ENCODE peak calls at places on chromosomes 13 and 19, in five cellular contexts. V, T, O, W and N are unnamed samples.

GRCh38 chr19:40737102-40737644 is 13.1 kb downstream of the ACTMAP start:
- DNase-seq in V (no peak), T (no peak), O (no peak), W (no peak), N (no peak)

GRCh38 chr13:43077906-43078305 is 54.5 kb downstream of the DNAJC15 start:
- DNase-seq in V (no peak), T (no peak), O (no peak), W (no peak), N (no peak)

GRCh38 chr19:3743486-3743885 is 18.0 kb downstream of the APBA3 start:
- DNase-seq in V (no peak), T (no peak), O (no peak), W (no peak), N (peak)

GRCh38 chr19:30029721-30030510 is 87.9 kb downstream of the URI1 start:
- DNase-seq in V (no peak), T (no peak), O (no peak), W (no peak), N (no peak)

GRCh38 chr13:90968510-90968909 is 379.0 kb upstream of the MIR17HG start:
- DNase-seq in V (no peak), T (no peak), O (no peak), W (no peak), N (peak)

GRCh38 chr13:39684531-39685137 is 29.2 kb downstream of the COG6 start:
- DNase-seq in V (peak), T (no peak), O (no peak), W (no peak), N (peak)

GRCh38 chr19:49520705-49521319 is 7.0 kb upstream of the RCN3 start:
- DNase-seq in V (no peak), T (no peak), O (no peak), W (no peak), N (no peak)

GRCh38 chr19:1315470-1316166 is 29.9 kb downstream of the EFNA2 start:
- DNase-seq in V (peak), T (no peak), O (peak), W (peak), N (peak)

GRCh38 chr19:33638167-33639033 is 16.6 kb downstream of the CHST8 start:
- DNase-seq in V (no peak), T (no peak), O (no peak), W (no peak), N (no peak)

GRCh38 chr13:45373116-45373606 is 32.2 kb upstream of the TPT1 start:
- DNase-seq in V (no peak), T (no peak), O (no peak), W (no peak), N (no peak)

GRCh38 chr19:30848626-30849322 is 476.6 kb downstream of the ZNF536 start:
- DNase-seq in V (no peak), T (no peak), O (no peak), W (no peak), N (no peak)

GRCh38 chr19:14185158-14185557 is 20.8 kb downstream of the ADGRL1 start:
- DNase-seq in V (no peak), T (no peak), O (no peak), W (no peak), N (no peak)

GRCh38 chr13:59038824-59039223 is 1124.9 kb downstream of the DIAPH3 start:
- DNase-seq in V (no peak), T (no peak), O (no peak), W (no peak), N (no peak)

GRCh38 chr19:41325947-41326706 is 16.2 kb downstream of the CCDC97 start:
- DNase-seq in V (peak), T (no peak), O (no peak), W (no peak), N (no peak)

GRCh38 chr13:34345601-34345939 is 527.6 kb downstream of the RFC3 start:
- DNase-seq in V (no peak), T (no peak), O (no peak), W (no peak), N (no peak)

GRCh38 chr13:94617389-94618000 is 15.8 kb downstream of the GPR180 start:
- DNase-seq in V (no peak), T (no peak), O (no peak), W (no peak), N (peak)

GRCh38 chr13:98576963-98577822 is at the start of gene STK24:
- DNase-seq in V (peak), T (peak), O (peak), W (peak), N (peak)

GRCh38 chr13:71309905-71310304 is 557.1 kb downstream of the DACH1 start:
- DNase-seq in V (no peak), T (no peak), O (no peak), W (no peak), N (no peak)

GRCh38 chr13:113029487-113030258 is 60.7 kb downstream of the MCF2L start:
- DNase-seq in V (peak), T (no peak), O (peak), W (peak), N (peak)

GRCh38 chr19:3849092-3849491 is 19.7 kb downstream of the ZFR2 start:
- DNase-seq in V (no peak), T (no peak), O (no peak), W (peak), N (peak)

GRCh38 chr13:42487221-42487620 is 86.7 kb upstream of the TNFSF11 start:
- DNase-seq in V (no peak), T (no peak), O (no peak), W (no peak), N (no peak)

GRCh38 chr19:8501547-8501946 is 893 bp downstream of the PRAM1 start:
- DNase-seq in V (no peak), T (no peak), O (no peak), W (no peak), N (peak)

GRCh38 chr19:41189425-41190065 is 3.5 kb upstream of the CYP2S1 start:
- DNase-seq in V (no peak), T (no peak), O (no peak), W (no peak), N (peak)

GRCh38 chr13:52001120-52001731 is 10.0 kb downstream of the ATP7B start:
- DNase-seq in V (peak), T (no peak), O (no peak), W (no peak), N (peak)

GRCh38 chr13:29140277-29140676 is 320.1 kb downstream of the MTUS2 start:
- DNase-seq in V (no peak), T (no peak), O (no peak), W (no peak), N (no peak)

GRCh38 chr13:95117092-95117491 is 184.2 kb downstream of the ABCC4 start:
- DNase-seq in V (no peak), T (no peak), O (no peak), W (no peak), N (no peak)

GRCh38 chr13:99288069-99288468 is 19.1 kb downstream of the GPR183 start:
- DNase-seq in V (no peak), T (no peak), O (no peak), W (peak), N (peak)

GRCh38 chr13:105971720-105972119 is 563.7 kb downstream of the EFNB2 start:
- DNase-seq in V (no peak), T (no peak), O (no peak), W (no peak), N (no peak)

GRCh38 chr13:75715598-75716523 is 79.7 kb downstream of the LMO7 start:
- DNase-seq in V (no peak), T (no peak), O (no peak), W (no peak), N (no peak)

GRCh38 chr19:16338470-16339360 is 14.1 kb downstream of the KLF2 start:
- DNase-seq in V (peak), T (no peak), O (no peak), W (peak), N (peak)

GRCh38 chr19:46571495-46571894 is 29.6 kb upstream of the CALM3 start:
- DNase-seq in V (no peak), T (no peak), O (no peak), W (no peak), N (peak)

GRCh38 chr19:56071151-56071550 is 49.9 kb downstream of the ZNF787 start:
- DNase-seq in V (no peak), T (no peak), O (no peak), W (no peak), N (peak)

GRCh38 chr19:16336571-16336970 is 11.9 kb downstream of the KLF2 start:
- DNase-seq in V (peak), T (no peak), O (no peak), W (no peak), N (no peak)

GRCh38 chr19:55554302-55554701 is 9.0 kb upstream of the SBK3 start:
- DNase-seq in V (no peak), T (no peak), O (no peak), W (no peak), N (no peak)

GRCh38 chr13:29845440-29846056 is 4.9 kb downstream of the UBL3 start:
- DNase-seq in V (no peak), T (no peak), O (no peak), W (no peak), N (no peak)

GRCh38 chr13:43787998-43788397 is 1.2 kb upstream of the ENOX1 start:
- DNase-seq in V (peak), T (no peak), O (no peak), W (no peak), N (peak)